ENCODE peak calls at places on chromosomes 3 and 15, in ten cellular contexts. S, L, F, Q, R, G, P, C, J and Z are unnamed samples.

GRCh38 chr3:187186801-187187421 is 10.4 kb upstream of the RTP1 start:
- DNase-seq in R (no peak), S (no peak), L (peak), Q (no peak), C (peak), G (no peak), F (no peak), P (no peak), J (peak), Z (no peak)

GRCh38 chr15:28019594-28020320 is 79.4 kb downstream of the OCA2 start:
- DNase-seq in R (no peak), S (no peak), G (no peak), Q (no peak), F (no peak), P (peak), L (no peak), J (no peak), C (no peak), Z (no peak)

GRCh38 chr3:41638381-41638780 is 323.5 kb downstream of the ULK4 start:
- DNase-seq in G (no peak), Q (no peak), J (no peak), F (no peak), C (peak), R (no peak), P (no peak), S (no peak), L (no peak), Z (no peak)

GRCh38 chr15:83582386-83582785 is 71.5 kb upstream of the ADAMTSL3 start:
- DNase-seq in F (no peak), L (no peak), J (peak), R (no peak), C (peak), G (no peak), S (no peak), P (no peak), Q (no peak), Z (no peak)

GRCh38 chr3:72821170-72821781 is 27.0 kb downstream of the SHQ1 start:
- DNase-seq in Q (no peak), S (no peak), C (peak), R (no peak), P (no peak), G (no peak), L (peak), F (peak), J (no peak), Z (peak)

GRCh38 chr15:29822100-29822684 is at the start of gene TJP1:
- DNase-seq in P (peak), L (peak), J (peak), S (no peak), C (peak), Q (no peak), F (no peak), R (peak), G (no peak), Z (no peak)

GRCh38 chr3:113685956-113686721 is 10.3 kb downstream of the USF3 start:
- DNase-seq in R (no peak), L (no peak), S (no peak), J (peak), F (no peak), G (no peak), P (no peak), Q (no peak), C (peak), Z (no peak)

GRCh38 chr15:65374831-65375401 is 2.9 kb downstream of the IGDCC3 start:
- DNase-seq in P (no peak), R (no peak), C (no peak), Q (no peak), G (no peak), S (no peak), J (no peak), L (no peak), F (no peak), Z (no peak)

GRCh38 chr3:186520957-186521842 is 23.0 kb downstream of the CRYGS start:
- DNase-seq in G (no peak), C (no peak), R (no peak), J (no peak), S (no peak), L (no peak), F (no peak), P (peak), Q (no peak), Z (no peak)

GRCh38 chr15:83379574-83379973 is 67.6 kb upstream of the SH3GL3 start:
- DNase-seq in R (no peak), L (peak), Q (no peak), C (peak), P (no peak), J (no peak), F (no peak), S (no peak), G (no peak), Z (no peak)